ENCODE peak calls at places on chromosomes 11 and 22, in five cellular contexts. U is uterus, O is NCI-H1417, I is putamen, Z is NCI-H2029 treated with DMSO at 0.1 percent for 48 hours. B is an unnamed sample.

GRCh38 chr22:49620666-49621065 is 207.0 kb downstream of the BRD1 start:
- DNase-seq in O (no peak), Z (no peak), U (no peak), I (no peak), B (no peak)

GRCh38 chr22:44497904-44498242 is at the start of gene RTL6:
- DNase-seq in O (no peak), Z (no peak), I (no peak), U (no peak), B (no peak)

GRCh38 chr22:23205330-23205729 is 25.0 kb downstream of the BCR start:
- DNase-seq in O (no peak), U (no peak), I (no peak), Z (no peak), B (no peak)

GRCh38 chr11:70948855-70949551 is 303.4 kb downstream of the SHANK2 start:
- DNase-seq in I (peak), U (no peak), Z (peak), O (peak), B (no peak)

GRCh38 chr11:130555251-130555841 is 106.9 kb downstream of the ADAMTS15 start:
- DNase-seq in O (no peak), Z (no peak), U (no peak), I (no peak), B (no peak)

GRCh38 chr11:3165152-3165705 is at the start of gene OSBPL5:
- DNase-seq in I (peak), O (no peak), Z (no peak), U (peak), B (peak)

GRCh38 chr11:6127881-6128280 is 20.4 kb downstream of the OR56B4 start:
- DNase-seq in Z (no peak), I (no peak), O (no peak), U (no peak), B (no peak)

GRCh38 chr11:76678316-76678715 is 7.8 kb upstream of the LRRC32 start:
- DNase-seq in O (no peak), I (no peak), Z (no peak), U (no peak), B (no peak)

GRCh38 chr11:86486261-86487030 is 111.8 kb downstream of the CCDC81 start:
- DNase-seq in I (no peak), O (no peak), Z (no peak), U (no peak), B (no peak)

GRCh38 chr11:63680842-63681207 is 475 bp upstream of the RTN3 start:
- DNase-seq in Z (no peak), O (peak), U (no peak), I (peak), B (no peak)

GRCh38 chr11:20397281-20397680 is 9.8 kb downstream of the PRMT3 start:
- DNase-seq in O (peak), I (peak), Z (peak), U (no peak), B (peak)

GRCh38 chr11:116311141-116311540 is 461.6 kb downstream of the BUD13 start:
- DNase-seq in I (no peak), U (no peak), Z (peak), O (peak), B (no peak)

GRCh38 chr11:83162377-83162776 is 5.4 kb downstream of the PCF11 start:
- DNase-seq in O (no peak), Z (no peak), U (no peak), I (no peak), B (no peak)

GRCh38 chr11:67416416-67417335 is 1.2 kb downstream of the CARNS1 start:
- DNase-seq in I (no peak), Z (peak), U (no peak), O (peak), B (no peak)

GRCh38 chr22:37741312-37741795 is 44.5 kb downstream of the TRIOBP start:
- DNase-seq in I (no peak), O (peak), Z (peak), U (peak), B (no peak)

GRCh38 chr11:19651654-19652053 is 61.0 kb upstream of the NAV2 start:
- DNase-seq in Z (no peak), O (no peak), U (no peak), I (no peak), B (no peak)

GRCh38 chr11:17629113-17629512 is 82.1 kb downstream of the OTOG start:
- DNase-seq in I (no peak), U (no peak), O (no peak), Z (no peak), B (no peak)

B was measured in NCI-H460.